ENCODE peak calls at places on chromosomes 2 and 18, in seven cellular contexts. U is tibial nerve, Z is left colon, V is endothelial cell, M is GM23248, L is foreskin fibroblast, O is K562. Q is an unnamed sample.

GRCh38 chr2:79734518-79734917 is 221.7 kb downstream of the CTNNA2 start:
- DNase-seq in U (no peak), M (no peak), Z (no peak), L (no peak), V (no peak), O (no peak), Q (no peak)

GRCh38 chr2:38720613-38721241 is 30.4 kb downstream of the SRSF7 start:
- DNase-seq in V (no peak), Z (peak), O (no peak), L (peak), U (peak), M (peak), Q (no peak)

GRCh38 chr2:127084611-127085031 is 22.3 kb downstream of the BIN1 start:
- DNase-seq in U (no peak), M (peak), V (no peak), O (no peak), L (no peak), Z (no peak), Q (peak)

GRCh38 chr2:203934711-203935438 is 1.7 kb upstream of the ICOS start:
- DNase-seq in U (no peak), O (no peak), V (no peak), M (no peak), Z (no peak), L (no peak), Q (no peak)

GRCh38 chr18:69898241-69898861 is 49.3 kb downstream of the CD226 start:
- DNase-seq in U (no peak), O (no peak), V (no peak), L (no peak), Z (no peak), M (no peak), Q (no peak)

GRCh38 chr18:7904529-7904928 is 337.4 kb downstream of the PTPRM start:
- DNase-seq in U (no peak), Z (no peak), L (peak), M (peak), V (no peak), O (no peak), Q (no peak)

GRCh38 chr2:209425082-209426071 is 1.5 kb downstream of the MAP2 start:
- DNase-seq in Z (no peak), U (no peak), L (peak), V (peak), M (peak), O (no peak), Q (no peak)

GRCh38 chr2:10252651-10253050 is 50.1 kb upstream of the HPCAL1 start:
- DNase-seq in L (no peak), O (no peak), V (no peak), M (no peak), U (no peak), Z (no peak), Q (no peak)

GRCh38 chr2:161695225-161695624 is 71.0 kb downstream of the SLC4A10 start:
- DNase-seq in O (no peak), U (no peak), L (no peak), V (no peak), M (no peak), Z (no peak), Q (no peak)

GRCh38 chr2:73076701-73077423 is 5.3 kb upstream of the SFXN5 start:
- DNase-seq in Z (no peak), O (no peak), U (no peak), L (no peak), V (no peak), M (no peak), Q (no peak)

GRCh38 chr2:43459455-43459854 is 136.4 kb downstream of the THADA start:
- DNase-seq in Z (no peak), V (no peak), U (no peak), M (peak), O (no peak), L (peak), Q (no peak)

GRCh38 chr18:3692113-3692621 is 242.2 kb downstream of the TGIF1 start:
- DNase-seq in O (no peak), L (no peak), Z (no peak), U (no peak), V (no peak), M (no peak), Q (no peak)

Q was measured in CD8-positive, alpha-beta memory T cell.